ENCODE peak calls at places on chromosomes 2 and 18, in nine cellular contexts. W is bronchial epithelial cell, F is mesothelial cell of epicardium, Q is A549, K is GM10248, D is Calu3, A is K562, Y is GM12878, U is Caco-2. M is an unnamed sample.

GRCh38 chr2:98839292-98839691 is 96.7 kb downstream of the CRACDL start:
- DNase-seq in U (no peak), K (no peak), Y (no peak), Q (no peak), W (peak), F (no peak), A (no peak), D (no peak), M (no peak)

GRCh38 chr2:188975497-188976102 is 1.4 kb downstream of the COL3A1 start:
- DNase-seq in U (no peak), Y (no peak), A (peak), W (no peak), F (no peak), D (no peak), Q (no peak), K (no peak), M (no peak)

GRCh38 chr2:231398585-231398984 is 3.1 kb downstream of the B3GNT7 start:
- DNase-seq in A (no peak), Y (no peak), F (no peak), U (no peak), K (no peak), D (no peak), W (no peak), Q (no peak), M (no peak)

GRCh38 chr2:222891890-222892289 is 31.1 kb downstream of the ACSL3 start:
- DNase-seq in W (peak), A (no peak), K (no peak), F (no peak), U (no peak), D (no peak), Y (no peak), Q (no peak), M (no peak)

GRCh38 chr18:33210575-33211189 is 229.8 kb downstream of the CCDC178 start:
- DNase-seq in W (peak), Y (no peak), K (no peak), Q (peak), D (peak), A (no peak), F (no peak), U (no peak), M (no peak)

GRCh38 chr2:128492966-128493811 is 174.5 kb upstream of the HS6ST1 start:
- DNase-seq in Q (no peak), W (no peak), K (no peak), D (no peak), F (no peak), A (no peak), U (no peak), Y (no peak), M (no peak)

GRCh38 chr2:88765154-88765948 is 73.9 kb downstream of the RPIA start:
- DNase-seq in Y (no peak), F (no peak), K (no peak), U (no peak), Q (peak), A (no peak), W (peak), D (peak), M (peak)

GRCh38 chr18:77141401-77142118 is 9.0 kb upstream of the MBP start:
- DNase-seq in D (no peak), K (no peak), U (no peak), Q (no peak), F (no peak), W (no peak), A (no peak), Y (no peak), M (no peak)

GRCh38 chr2:55010149-55010591 is 40.1 kb downstream of the RTN4 start:
- DNase-seq in F (no peak), D (peak), K (peak), W (peak), Y (peak), U (no peak), Q (peak), A (peak), M (no peak)

GRCh38 chr2:232626584-232626983 is 6.8 kb upstream of the EFHD1 start:
- DNase-seq in D (no peak), F (no peak), K (no peak), U (no peak), Q (no peak), A (no peak), Y (no peak), W (no peak), M (no peak)

GRCh38 chr18:44781890-44782289 is 101.2 kb downstream of the SETBP1 start:
- DNase-seq in W (peak), A (no peak), Y (no peak), Q (no peak), U (no peak), D (no peak), F (no peak), K (no peak), M (no peak)

GRCh38 chr2:36516136-36516870 is 81.7 kb downstream of the FEZ2 start:
- DNase-seq in Q (no peak), A (no peak), K (no peak), U (no peak), Y (no peak), D (no peak), W (no peak), F (no peak), M (no peak)

GRCh38 chr18:11721720-11722119 is 32.7 kb downstream of the GNAL start:
- DNase-seq in D (no peak), K (no peak), W (no peak), Y (no peak), Q (no peak), U (no peak), A (no peak), F (no peak), M (no peak)

GRCh38 chr2:138502253-138503086 is 900 bp downstream of the SPOPL start:
- DNase-seq in Q (no peak), K (no peak), A (no peak), W (peak), U (peak), Y (no peak), D (no peak), F (no peak), M (no peak)

GRCh38 chr2:122627388-122627787 is 871.9 kb downstream of the TSN start:
- DNase-seq in F (no peak), D (no peak), U (no peak), K (no peak), Q (no peak), W (no peak), Y (no peak), A (no peak), M (no peak)

GRCh38 chr2:239234826-239235175 is 166.0 kb downstream of the HDAC4 start:
- DNase-seq in Y (no peak), D (no peak), K (no peak), W (no peak), U (no peak), Q (no peak), A (no peak), F (no peak), M (no peak)

GRCh38 chr2:96537066-96537733 is 648 bp downstream of the ARID5A start:
- DNase-seq in W (no peak), Q (no peak), A (peak), D (peak), Y (peak), K (peak), F (no peak), U (no peak), M (peak)

GRCh38 chr18:60372598-60372997 is at the start of gene MC4R:
- DNase-seq in D (peak), W (peak), A (no peak), Y (no peak), K (no peak), F (peak), Q (peak), U (peak), M (no peak)

GRCh38 chr2:235303499-235304291 is 190.1 kb upstream of the AGAP1 start:
- DNase-seq in Y (no peak), K (no peak), U (no peak), W (no peak), D (no peak), Q (no peak), A (no peak), F (no peak), M (no peak)
- TF ChIP-seq CTCF in Y (no peak), K (no peak), U (no peak), W (no peak), D (peak), Q (peak), A (peak), F (no peak), M (peak)

DNA sequence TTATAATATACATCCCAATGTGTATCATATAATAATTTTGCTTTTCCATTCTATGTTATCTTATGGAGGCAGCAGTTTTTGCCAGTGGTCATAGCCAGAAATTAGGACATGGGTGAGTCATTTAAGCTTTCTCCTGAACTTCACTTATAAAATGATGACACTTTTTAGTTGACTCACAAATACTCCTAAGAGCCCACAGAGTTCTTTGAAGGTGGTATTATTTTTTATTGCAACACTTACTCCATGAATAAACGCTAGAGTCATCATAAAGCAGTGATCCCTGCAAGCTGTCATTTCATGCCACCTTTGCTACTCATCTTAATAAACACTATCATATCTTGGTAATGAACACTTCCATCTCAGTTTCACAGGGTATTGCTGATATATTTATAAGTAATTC is 69.9 kb upstream of the MAPRE2 start:
- DNase-seq in F (no peak), U (no peak), A (no peak), Q (peak), Y (no peak), D (no peak), K (no peak), W (peak), M (no peak)
- TF ChIP-seq CTCF in F (no peak), U (no peak), A (no peak), Q (no peak), Y (no peak), D (no peak), K (no peak), W (no peak), M (no peak)

DNA sequence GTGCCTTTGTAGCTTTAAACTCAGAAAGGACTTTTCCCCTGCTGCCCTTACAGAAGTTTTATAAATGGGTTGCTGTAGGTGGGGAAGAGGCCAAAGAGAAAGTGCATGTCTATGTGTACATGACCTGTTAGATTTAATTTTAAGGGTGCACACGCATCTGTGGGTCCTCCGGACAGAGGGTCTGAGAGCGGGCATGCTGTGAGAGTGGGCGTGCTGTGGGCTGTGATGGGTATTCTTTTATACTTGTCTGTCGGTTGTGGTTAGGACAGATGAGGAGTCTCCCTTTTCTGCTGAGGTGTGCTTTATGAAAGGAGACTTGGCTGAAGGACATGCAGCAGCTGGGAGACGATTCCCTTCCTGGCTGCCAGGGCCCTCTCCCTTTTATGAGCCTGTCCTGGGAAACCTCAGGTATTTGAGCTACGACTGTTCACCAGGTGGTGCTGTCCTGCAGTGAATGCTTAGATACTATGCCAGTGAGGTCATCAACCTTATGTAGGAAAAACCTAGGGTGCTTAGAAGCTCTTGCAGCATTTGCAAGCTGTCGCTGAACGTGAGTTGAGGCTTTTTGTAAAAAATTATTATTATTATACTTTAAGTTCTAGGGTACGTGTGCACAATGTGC is 67.5 kb downstream of the TANC1 start:
- DNase-seq in F (no peak), K (peak), Y (no peak), U (peak), A (peak), D (peak), Q (peak), W (peak), M (no peak)
- TF ChIP-seq CTCF in F (no peak), K (no peak), Y (peak), U (peak), A (peak), D (no peak), Q (peak), W (peak), M (peak)

DNA sequence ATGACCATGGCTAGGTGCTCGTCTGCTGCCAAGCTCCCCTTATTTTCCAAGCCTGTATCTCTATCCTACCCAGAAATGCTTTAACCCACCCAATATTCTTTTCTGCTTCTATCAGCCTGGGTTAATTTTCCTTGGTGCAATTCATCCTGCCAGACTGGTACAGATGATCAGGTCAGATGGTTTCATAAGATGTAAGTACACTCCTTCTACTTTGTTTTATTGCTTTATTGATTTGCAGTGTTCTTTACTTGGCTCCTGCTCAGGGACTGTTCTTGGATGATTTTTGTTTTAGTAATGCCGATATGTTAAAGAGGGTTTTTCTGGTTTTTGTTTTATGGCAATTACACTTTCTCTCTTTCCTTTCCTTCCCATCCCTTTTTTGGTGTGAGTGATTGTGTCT is 2.4 kb upstream of the SGO2 start:
- DNase-seq in D (no peak), F (no peak), W (no peak), Y (no peak), K (no peak), U (no peak), Q (no peak), A (no peak), M (no peak)
- TF ChIP-seq CTCF in D (no peak), F (no peak), W (no peak), Y (no peak), K (no peak), U (no peak), Q (no peak), A (no peak), M (no peak)